ENCODE peak calls at places on chromosomes 4 and X, in five cellular contexts. I is cardiac muscle cell, M is left lung, B is pancreas, A is HAP-1. F is an unnamed sample.

GRCh38 chrX:136204571-136204970 is 46.6 kb downstream of the MAP7D3 start:
- DNase-seq in I (peak; percentile 64), M (peak; percentile 52), B (no peak), A (peak; percentile 53), F (peak; percentile 15)

GRCh38 chr4:153217440-153217839 is 13.2 kb downstream of the TRIM2 start:
- DNase-seq in I (no peak), M (no peak), B (no peak), A (no peak), F (no peak)

GRCh38 chrX:34300871-34301270 is 168.8 kb upstream of the FAM47A start:
- DNase-seq in I (peak; percentile 61), M (no peak), B (peak; percentile 28), A (peak; percentile 75), F (no peak)

GRCh38 chr4:46937493-46937892 is 28.4 kb upstream of the COX7B2 start:
- DNase-seq in I (peak; percentile 12), M (no peak), B (no peak), A (no peak), F (no peak)

GRCh38 chrX:6203462-6204215 is 25.0 kb downstream of the NLGN4X start:
- DNase-seq in I (no peak), M (no peak), B (no peak), A (no peak), F (no peak)

GRCh38 chrX:72568406-72569092 is 4.1 kb downstream of the HDAC8 start:
- DNase-seq in I (peak; percentile 62), M (no peak), B (no peak), A (no peak), F (no peak)

GRCh38 chr4:71550220-71551190 is 211.7 kb downstream of the SLC4A4 start:
- DNase-seq in I (peak; percentile 63), M (no peak), B (no peak), A (no peak), F (no peak)

GRCh38 chr4:152657657-152658056 is 22.1 kb downstream of the TMEM154 start:
- DNase-seq in I (no peak), M (no peak), B (no peak), A (no peak), F (no peak)

GRCh38 chr4:12488672-12489071 is 995.5 kb downstream of the RAB28 start:
- DNase-seq in I (peak; percentile 11), M (no peak), B (no peak), A (no peak), F (no peak)

GRCh38 chr4:73417973-73418372 is 13.9 kb downstream of the ALB start:
- DNase-seq in I (peak; percentile 22), M (no peak), B (no peak), A (no peak), F (no peak)

GRCh38 chrX:40109288-40110008 is 11.7 kb upstream of the BCOR start:
- DNase-seq in I (peak; percentile 73), M (no peak), B (peak; percentile 75), A (peak; percentile 80), F (no peak)

GRCh38 chrX:40107291-40108083 is 9.7 kb upstream of the BCOR start:
- DNase-seq in I (peak; percentile 27), M (peak; percentile 74), B (peak; percentile 76), A (peak; percentile 89), F (no peak)

GRCh38 chrX:40106677-40107290 is 9.0 kb upstream of the BCOR start:
- DNase-seq in I (no peak), M (no peak), B (no peak), A (no peak), F (no peak)

GRCh38 chrX:40108959-40109287 is 11.2 kb upstream of the BCOR start:
- DNase-seq in I (peak; percentile 85), M (peak; percentile 77), B (peak; percentile 82), A (peak; percentile 82), F (peak; percentile 58)

DNA sequence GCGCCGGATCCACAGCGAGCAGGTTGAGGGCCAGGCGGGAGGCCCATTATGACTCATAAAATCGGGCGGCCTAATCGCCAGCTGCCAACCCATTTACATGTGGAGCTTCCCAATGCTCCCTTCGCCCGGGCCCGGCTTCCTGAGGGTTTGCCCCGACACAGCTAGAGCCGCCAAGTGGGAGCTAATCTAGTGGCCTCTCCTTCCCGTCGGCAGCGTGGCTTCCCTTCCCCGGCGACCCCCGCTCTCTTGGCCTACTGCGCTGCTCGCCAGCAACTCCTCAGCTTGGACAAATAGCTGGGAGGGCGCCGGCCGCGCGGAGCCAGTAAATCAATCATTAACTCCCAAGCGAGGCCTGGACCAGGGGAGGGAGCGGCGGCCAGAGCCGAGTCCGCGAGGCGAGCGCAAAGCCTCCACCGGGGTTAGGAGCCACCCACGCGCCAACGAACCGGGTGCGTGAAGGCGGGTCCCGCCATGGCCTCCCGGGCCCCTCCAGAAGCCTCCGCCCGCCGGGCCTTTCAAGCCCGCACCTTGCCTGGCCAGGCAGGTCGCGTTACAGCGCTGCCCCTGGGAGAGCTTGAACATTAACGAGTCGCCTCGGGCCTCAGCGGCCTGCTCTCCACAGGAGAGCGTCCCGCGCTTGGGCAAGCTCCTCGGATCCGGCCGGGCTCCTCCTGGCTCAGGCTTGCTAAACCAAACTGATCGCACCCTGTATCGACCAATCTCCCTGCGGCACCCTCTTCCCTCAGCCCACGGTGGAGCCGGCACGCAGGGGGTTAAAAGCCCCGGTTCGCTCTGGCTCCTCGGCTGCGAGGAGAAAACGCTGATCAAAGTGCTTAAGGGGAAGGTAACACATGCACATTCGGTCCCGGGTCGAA is 10.6 kb upstream of the BCOR start:
- DNase-seq in I (peak; percentile 52), M (peak; percentile 49), B (peak; percentile 75), A (peak; percentile 81), F (no peak)
- H3K9me3 ChIP-seq in I (no peaks in the 10 kb centered on the region), M (no peaks in the 10 kb centered on the region), B (no peaks in the 10 kb centered on the region), A (no peaks in the 10 kb centered on the region), F (no peaks in the 10 kb centered on the region)

DNA sequence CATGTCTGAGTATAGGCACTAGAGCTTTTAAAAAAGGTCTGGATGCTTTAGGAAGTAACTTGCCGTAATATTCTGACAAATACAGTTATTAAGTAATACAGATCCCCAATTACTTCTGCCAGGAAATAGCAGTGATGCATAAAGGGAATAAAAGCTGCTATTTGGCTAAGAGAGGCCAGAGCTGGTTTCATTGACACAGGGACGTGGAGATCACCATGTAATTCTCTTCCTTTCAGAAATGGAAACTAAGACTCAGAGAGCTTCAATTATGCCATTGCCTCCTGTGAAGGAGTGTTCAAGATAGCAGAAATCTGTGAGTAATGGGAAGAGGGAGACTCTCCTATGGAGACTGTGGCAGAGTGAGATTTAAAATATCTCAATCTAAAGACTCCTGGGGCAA is 238.1 kb downstream of the SLITRK2 start:
- DNase-seq in I (no peak), M (no peak), B (no peak), A (no peak), F (no peak)
- H3K9me3 ChIP-seq in I (no peaks in the 10 kb centered on the region), M (no peaks in the 10 kb centered on the region), B (no peaks in the 10 kb centered on the region), A (no peaks in the 10 kb centered on the region), F (no peaks in the 10 kb centered on the region)

DNA sequence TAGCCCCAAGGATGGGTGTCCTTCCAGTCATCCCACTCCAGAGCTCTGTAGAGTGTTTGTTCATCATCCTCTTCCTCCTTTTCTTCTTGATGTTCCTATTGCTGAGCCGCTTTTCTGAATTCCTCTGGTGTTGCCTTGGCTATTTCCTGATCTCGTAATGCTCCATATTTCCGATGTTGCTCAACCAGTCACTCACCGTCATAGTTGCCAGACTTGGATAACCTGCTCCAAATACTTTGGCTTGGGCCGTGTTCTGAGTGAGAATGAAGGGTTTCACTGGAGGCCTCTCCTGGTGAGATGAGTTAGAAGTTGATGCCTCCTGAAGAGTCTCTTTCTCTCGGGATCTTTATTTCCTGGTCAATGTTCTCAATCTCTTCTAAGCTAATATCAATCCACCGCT is 27.8 kb upstream of the HNRNPD start:
- DNase-seq in I (no peak), M (no peak), B (no peak), A (no peak), F (no peak)
- H3K9me3 ChIP-seq in I (no peaks in the 10 kb centered on the region), M (no peaks in the 10 kb centered on the region), B (no peaks in the 10 kb centered on the region), A (no peaks in the 10 kb centered on the region), F (no peaks in the 10 kb centered on the region)

GRCh38 chr4:60944070-60944469 is 256.1 kb upstream of the ADGRL3 start:
- DNase-seq in I (no peak), M (no peak), B (no peak), A (no peak), F (no peak)
- H3K9me3 ChIP-seq in I (no peaks in the 10 kb centered on the region), M (peaks cover 19% of the 10 kb centered on the region), B (no peaks in the 10 kb centered on the region), A (no peaks in the 10 kb centered on the region), F (no peaks in the 10 kb centered on the region)

F was measured in T-helper 17 cell.